ENCODE peak calls at places on chromosome 2, in seven cellular contexts. One of them, this sample, is unnamed.

GRCh38 chr2:230714122-230714453 is 1.4 kb downstream of the CAB39 start:
- DNase-seq in AG10803: peak; percentile 70
- DNase-seq in NCI-H146: no peak
- DNase-seq in ACHN: peak; percentile 80
- DNase-seq in RPMI7951: peak; percentile 79
- DNase-seq in activated CD4-positive, alpha-beta T cell treated with anti-CD3 and anti-CD28 coated beads, Interleukin-2, amount 50 U/mL, for 4 hours: peak; percentile 22
- DNase-seq in upper lobe of right lung: no peak
- DNase-seq in this sample: peak; percentile 36

GRCh38 chr2:45941758-45942738 is 290.6 kb downstream of the PRKCE start:
- DNase-seq in activated CD4-positive, alpha-beta T cell treated with anti-CD3 and anti-CD28 coated beads, Interleukin-2, amount 50 U/mL, for 4 hours: no peak
- DNase-seq in AG10803: peak; percentile 22
- DNase-seq in ACHN: no peak
- DNase-seq in RPMI7951: no peak
- DNase-seq in NCI-H146: peak; percentile 79
- DNase-seq in upper lobe of right lung: no peak
- DNase-seq in this sample: no peak

GRCh38 chr2:231037202-231037730 is at the start of gene C2orf72:
- DNase-seq in activated CD4-positive, alpha-beta T cell treated with anti-CD3 and anti-CD28 coated beads, Interleukin-2, amount 50 U/mL, for 4 hours: no peak
- DNase-seq in upper lobe of right lung: no peak
- DNase-seq in ACHN: peak; percentile 22
- DNase-seq in AG10803: no peak
- DNase-seq in NCI-H146: peak; percentile 56
- DNase-seq in RPMI7951: no peak
- DNase-seq in this sample: peak; percentile 59

GRCh38 chr2:68282814-68283812 is 30.8 kb upstream of the PPP3R1 start:
- DNase-seq in activated CD4-positive, alpha-beta T cell treated with anti-CD3 and anti-CD28 coated beads, Interleukin-2, amount 50 U/mL, for 4 hours: no peak
- DNase-seq in NCI-H146: peak; percentile 53
- DNase-seq in upper lobe of right lung: no peak
- DNase-seq in ACHN: peak; percentile 52
- DNase-seq in RPMI7951: peak; percentile 47
- DNase-seq in AG10803: peak; percentile 47
- DNase-seq in this sample: peak; percentile 77

GRCh38 chr2:147082850-147083522 is 761.8 kb upstream of the ACVR2A start:
- DNase-seq in RPMI7951: peak; percentile 60
- DNase-seq in activated CD4-positive, alpha-beta T cell treated with anti-CD3 and anti-CD28 coated beads, Interleukin-2, amount 50 U/mL, for 4 hours: peak; percentile 42
- DNase-seq in ACHN: peak; percentile 77
- DNase-seq in AG10803: peak; percentile 89
- DNase-seq in NCI-H146: peak; percentile 56
- DNase-seq in upper lobe of right lung: no peak
- DNase-seq in this sample: peak; percentile 54

GRCh38 chr2:155099784-155100183 is 401.3 kb downstream of the KCNJ3 start:
- DNase-seq in activated CD4-positive, alpha-beta T cell treated with anti-CD3 and anti-CD28 coated beads, Interleukin-2, amount 50 U/mL, for 4 hours: no peak
- DNase-seq in AG10803: no peak
- DNase-seq in RPMI7951: peak; percentile 13
- DNase-seq in ACHN: peak; percentile 28
- DNase-seq in NCI-H146: no peak
- DNase-seq in upper lobe of right lung: no peak
- DNase-seq in this sample: peak; percentile 48

GRCh38 chr2:182597570-182597969 is 118.5 kb upstream of the DNAJC10 start:
- DNase-seq in upper lobe of right lung: no peak
- DNase-seq in activated CD4-positive, alpha-beta T cell treated with anti-CD3 and anti-CD28 coated beads, Interleukin-2, amount 50 U/mL, for 4 hours: no peak
- DNase-seq in AG10803: no peak
- DNase-seq in NCI-H146: no peak
- DNase-seq in ACHN: no peak
- DNase-seq in RPMI7951: no peak
- DNase-seq in this sample: no peak

GRCh38 chr2:108184421-108184820 is 55.3 kb upstream of the SULT1C3 start:
- DNase-seq in upper lobe of right lung: no peak
- DNase-seq in activated CD4-positive, alpha-beta T cell treated with anti-CD3 and anti-CD28 coated beads, Interleukin-2, amount 50 U/mL, for 4 hours: no peak
- DNase-seq in NCI-H146: peak; percentile 10
- DNase-seq in AG10803: peak; percentile 13
- DNase-seq in ACHN: peak; percentile 37
- DNase-seq in RPMI7951: peak; percentile 33
- DNase-seq in this sample: peak; percentile 73

GRCh38 chr2:28687181-28687580 is 64.4 kb upstream of the PPP1CB start:
- DNase-seq in ACHN: no peak
- DNase-seq in activated CD4-positive, alpha-beta T cell treated with anti-CD3 and anti-CD28 coated beads, Interleukin-2, amount 50 U/mL, for 4 hours: no peak
- DNase-seq in AG10803: no peak
- DNase-seq in NCI-H146: no peak
- DNase-seq in RPMI7951: no peak
- DNase-seq in upper lobe of right lung: no peak
- DNase-seq in this sample: no peak

GRCh38 chr2:134774074-134774742 is 55.4 kb upstream of the TMEM163 start:
- DNase-seq in AG10803: no peak
- DNase-seq in activated CD4-positive, alpha-beta T cell treated with anti-CD3 and anti-CD28 coated beads, Interleukin-2, amount 50 U/mL, for 4 hours: no peak
- DNase-seq in RPMI7951: peak; percentile 64
- DNase-seq in NCI-H146: peak; percentile 29
- DNase-seq in ACHN: no peak
- DNase-seq in upper lobe of right lung: no peak
- DNase-seq in this sample: no peak

GRCh38 chr2:10278029-10278762 is 24.5 kb upstream of the HPCAL1 start:
- DNase-seq in ACHN: no peak
- DNase-seq in NCI-H146: no peak
- DNase-seq in upper lobe of right lung: peak; percentile 89
- DNase-seq in RPMI7951: peak; percentile 99
- DNase-seq in AG10803: peak; percentile 89
- DNase-seq in activated CD4-positive, alpha-beta T cell treated with anti-CD3 and anti-CD28 coated beads, Interleukin-2, amount 50 U/mL, for 4 hours: no peak
- DNase-seq in this sample: no peak

GRCh38 chr2:17479875-17480274 is 38.4 kb downstream of the RAD51AP2 start:
- DNase-seq in upper lobe of right lung: no peak
- DNase-seq in activated CD4-positive, alpha-beta T cell treated with anti-CD3 and anti-CD28 coated beads, Interleukin-2, amount 50 U/mL, for 4 hours: no peak
- DNase-seq in AG10803: no peak
- DNase-seq in RPMI7951: no peak
- DNase-seq in ACHN: no peak
- DNase-seq in NCI-H146: no peak
- DNase-seq in this sample: peak; percentile 5

This sample was measured in DMS53.